ENCODE peak calls at places on chromosomes 12 and 14, in five cellular contexts. F, E, Q, C and Y are unnamed samples.

GRCh38 chr12:54163147-54163546 is 25.6 kb downstream of the SMUG1 start:
- DNase-seq in F (no peak), E (no peak), Q (no peak), C (no peak), Y (no peak)

GRCh38 chr12:8992086-8992409 is 2.7 kb downstream of the KLRG1 start:
- DNase-seq in F (no peak), E (no peak), Q (no peak), C (no peak), Y (no peak)

GRCh38 chr14:50399251-50400032 is 2.8 kb upstream of the CDKL1 start:
- DNase-seq in F (no peak), E (peak; percentile 21), Q (peak; percentile 21), C (no peak), Y (no peak)

GRCh38 chr12:75341873-75342272 is 7.4 kb downstream of the GLIPR1L1 start:
- DNase-seq in F (no peak), E (no peak), Q (peak; percentile 36), C (no peak), Y (no peak)

GRCh38 chr12:71092290-71092689 is 65.5 kb downstream of the TSPAN8 start:
- DNase-seq in F (no peak), E (peak; percentile 37), Q (peak; percentile 49), C (no peak), Y (no peak)

GRCh38 chr12:75684678-75685620 is 173.5 kb upstream of the KRR1 start:
- DNase-seq in F (no peak), E (no peak), Q (peak; percentile 90), C (peak; percentile 85), Y (no peak)

GRCh38 chr14:101813171-101813759 is 51.8 kb downstream of the PPP2R5C start:
- DNase-seq in F (no peak), E (no peak), Q (no peak), C (no peak), Y (no peak)

GRCh38 chr12:54596526-54596946 is 8.1 kb upstream of the PPP1R1A start:
- DNase-seq in F (peak; percentile 25), E (peak; percentile 80), Q (peak; percentile 66), C (no peak), Y (peak; percentile 24)

GRCh38 chr14:66432334-66432733 is 53.8 kb upstream of the CCDC196 start:
- DNase-seq in F (no peak), E (no peak), Q (no peak), C (no peak), Y (no peak)

GRCh38 chr12:5808956-5809355 is 136.1 kb downstream of the ANO2 start:
- DNase-seq in F (no peak), E (no peak), Q (peak; percentile 18), C (peak; percentile 90), Y (peak; percentile 4)

GRCh38 chr12:132163041-132163910 is 19.0 kb downstream of the NOC4L start:
- DNase-seq in F (no peak), E (no peak), Q (no peak), C (no peak), Y (no peak)

GRCh38 chr12:45273717-45274271 is 57.9 kb downstream of the ANO6 start:
- DNase-seq in F (no peak), E (peak; percentile 36), Q (peak; percentile 98), C (peak; percentile 90), Y (peak; percentile 76)

GRCh38 chr14:62189698-62190097 is 427.5 kb downstream of the SNAPC1 start:
- DNase-seq in F (no peak), E (no peak), Q (no peak), C (no peak), Y (no peak)

GRCh38 chr14:99189201-99189801 is 82.7 kb downstream of the BCL11B start:
- DNase-seq in F (no peak), E (no peak), Q (no peak), C (no peak), Y (no peak)

GRCh38 chr14:103056322-103057027 is 874 bp downstream of the CDC42BPB start:
- DNase-seq in F (no peak), E (peak; percentile 67), Q (peak; percentile 61), C (no peak), Y (no peak)

GRCh38 chr14:75452900-75453816 is 25.3 kb downstream of the JDP2 start:
- DNase-seq in F (no peak), E (peak; percentile 57), Q (peak; percentile 62), C (peak; percentile 86), Y (peak; percentile 80)

GRCh38 chr14:87457727-87458126 is 535.3 kb downstream of the GALC start:
- DNase-seq in F (no peak), E (no peak), Q (no peak), C (no peak), Y (no peak)

GRCh38 chr12:69254046-69254445 is 14.7 kb downstream of the CPSF6 start:
- DNase-seq in F (no peak), E (no peak), Q (no peak), C (no peak), Y (no peak)

GRCh38 chr14:105315211-105315721 is 718 bp downstream of the PACS2 start:
- DNase-seq in F (peak; percentile 49), E (peak; percentile 57), Q (no peak), C (no peak), Y (no peak)

GRCh38 chr14:23728791-23729190 is 92.6 kb downstream of the DHRS2 start:
- DNase-seq in F (no peak), E (no peak), Q (no peak), C (no peak), Y (no peak)

GRCh38 chr12:79455314-79455713 is 235.4 kb downstream of the PAWR start:
- DNase-seq in F (no peak), E (no peak), Q (no peak), C (no peak), Y (no peak)

GRCh38 chr12:65875635-65876034 is 51.4 kb downstream of the HMGA2 start:
- DNase-seq in F (no peak), E (no peak), Q (no peak), C (no peak), Y (no peak)

GRCh38 chr14:79708991-79709390 is 502.3 kb downstream of the DIO2 start:
- DNase-seq in F (no peak), E (no peak), Q (peak; percentile 18), C (no peak), Y (no peak)

GRCh38 chr12:124236651-124237050 is 58.2 kb upstream of the RFLNA start:
- DNase-seq in F (no peak), E (no peak), Q (peak; percentile 62), C (peak; percentile 59), Y (no peak)

GRCh38 chr14:105999361-106000028 is 473.1 kb downstream of the TMEM121 start:
- DNase-seq in F (peak; percentile 78), E (peak; percentile 37), Q (no peak), C (no peak), Y (no peak)

DNA sequence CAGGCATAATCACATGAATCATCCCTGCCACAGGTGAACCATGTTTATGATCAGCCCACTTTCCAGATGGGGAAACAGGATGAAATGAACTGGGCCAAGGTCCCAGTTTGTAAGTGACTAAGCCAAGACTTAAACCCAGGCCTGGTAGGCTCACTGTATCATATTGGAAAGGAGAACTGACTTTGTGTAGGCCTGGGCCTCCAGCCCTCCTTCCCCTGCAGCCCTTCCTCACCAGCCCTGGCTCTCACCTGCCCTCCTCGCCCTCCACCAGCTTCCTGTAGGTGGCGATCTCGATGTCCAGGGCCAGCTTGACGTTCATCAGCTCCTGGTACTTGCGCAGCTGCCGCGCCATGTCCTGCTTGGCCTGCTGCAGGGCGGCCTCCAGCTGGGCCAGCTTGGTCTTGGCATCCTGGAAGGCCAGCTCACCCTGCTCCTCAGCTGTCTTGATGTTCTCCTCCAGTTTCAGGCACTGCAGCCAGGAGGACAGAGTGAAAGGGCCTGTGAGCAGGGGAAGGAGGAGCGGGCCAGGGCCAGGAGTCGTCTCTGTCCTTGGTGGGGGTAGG is 19.8 kb downstream of the KRT80 start:
- DNase-seq in F (no peak), E (peak; percentile 40), Q (no peak), C (no peak), Y (no peak)
- TF ChIP-seq CTCF in F (no peak), E (no peak), Q (peak; percentile 69), C (peak; percentile 44), Y (peak; percentile 30)

GRCh38 chr12:105455250-105455649 is 124.8 kb downstream of the C12orf75 start:
- DNase-seq in F (no peak), E (no peak), Q (no peak), C (no peak), Y (no peak)
- TF ChIP-seq CTCF in F (no peak), E (no peak), Q (no peak), C (no peak), Y (no peak)

GRCh38 chr14:68363401-68363800 is 429.5 kb downstream of the ZFP36L1 start:
- DNase-seq in F (no peak), E (no peak), Q (no peak), C (no peak), Y (no peak)
- TF ChIP-seq CTCF in F (no peak), E (no peak), Q (peak; percentile 34), C (no peak), Y (no peak)

DNA sequence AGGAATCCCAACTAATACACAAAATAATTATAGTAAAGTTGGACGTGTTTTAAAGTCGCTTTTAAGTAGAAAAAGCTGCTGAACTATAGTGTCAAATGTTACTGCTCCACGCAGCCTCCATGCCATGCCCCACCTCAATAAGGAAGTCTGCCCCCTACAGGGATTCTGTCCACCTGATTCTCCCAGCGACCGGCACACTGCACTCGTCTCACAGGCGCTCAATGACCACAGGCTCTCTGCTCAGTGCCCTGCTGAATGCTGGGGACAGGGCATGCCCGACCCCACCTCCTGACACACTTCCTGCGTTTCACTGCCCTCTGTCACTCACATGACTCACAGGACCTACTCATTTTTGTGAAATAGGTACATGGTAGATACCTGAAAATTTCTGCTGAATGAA is 48.9 kb downstream of the BDKRB1 start:
- DNase-seq in F (no peak), E (peak; percentile 6), Q (no peak), C (no peak), Y (no peak)
- TF ChIP-seq CTCF in F (no peak), E (no peak), Q (peak; percentile 44), C (no peak), Y (peak; percentile 5)

GRCh38 chr12:47900480-47901129 is 4.2 kb downstream of the VDR start:
- DNase-seq in F (no peak), E (peak; percentile 67), Q (no peak), C (no peak), Y (no peak)
- TF ChIP-seq CTCF in F (no peak), E (no peak), Q (no peak), C (no peak), Y (no peak)